ENCODE peak calls at places on chromosomes 12 and 14, in six cellular contexts. Y is body of pancreas, U is HFF-Myc, A is tibial artery, L is neural progenitor cell, Z is A549. M is an unnamed sample.

GRCh38 chr12:68240975-68241374 is 12.4 kb downstream of the IL22 start:
- DNase-seq in Y (peak; percentile 7), U (no peak), A (no peak), L (no peak), Z (no peak), M (peak; percentile 77)

GRCh38 chr12:13744566-13744965 is 236.8 kb downstream of the GRIN2B start:
- DNase-seq in Y (no peak), U (no peak), A (no peak), L (peak; percentile 87), Z (no peak), M (no peak)

GRCh38 chr14:74085047-74085637 is 386 bp downstream of the LIN52 start:
- DNase-seq in Y (no peak), U (no peak), A (no peak), L (peak; percentile 73), Z (peak; percentile 9), M (peak; percentile 37)

GRCh38 chr12:62625238-62625637 is 158.6 kb downstream of the MON2 start:
- DNase-seq in Y (peak; percentile 22), U (no peak), A (no peak), L (no peak), Z (no peak), M (peak; percentile 81)

GRCh38 chr14:98059106-98059505 is 1212.9 kb downstream of the BCL11B start:
- DNase-seq in Y (no peak), U (no peak), A (no peak), L (no peak), Z (no peak), M (no peak)

GRCh38 chr12:70628701-70629480 is 8.3 kb downstream of the PTPRB start:
- DNase-seq in Y (no peak), U (no peak), A (no peak), L (no peak), Z (no peak), M (no peak)

GRCh38 chr12:124768462-124769165 is 95.0 kb downstream of the SCARB1 start:
- DNase-seq in Y (no peak), U (no peak), A (no peak), L (no peak), Z (peak; percentile 44), M (no peak)

GRCh38 chr12:64058541-64059321 is 163.4 kb downstream of the KICS2 start:
- DNase-seq in Y (no peak), U (no peak), A (no peak), L (no peak), Z (no peak), M (no peak)

GRCh38 chr12:121576851-121577391 is 3.9 kb downstream of the KDM2B start:
- DNase-seq in Y (no peak), U (peak; percentile 69), A (no peak), L (peak; percentile 95), Z (peak; percentile 73), M (peak; percentile 88)

GRCh38 chr14:100200311-100200710 is 38.6 kb upstream of the YY1 start:
- DNase-seq in Y (no peak), U (no peak), A (no peak), L (no peak), Z (no peak), M (no peak)

GRCh38 chr14:101783260-101784016 is 21.9 kb downstream of the PPP2R5C start:
- DNase-seq in Y (no peak), U (no peak), A (no peak), L (no peak), Z (no peak), M (no peak)

GRCh38 chr14:31441273-31442110 is 15.8 kb downstream of the DTD2 start:
- DNase-seq in Y (no peak), U (peak; percentile 27), A (no peak), L (no peak), Z (peak; percentile 88), M (peak; percentile 88)

GRCh38 chr12:66190519-66191406 is 1.7 kb downstream of the IRAK3 start:
- DNase-seq in Y (no peak), U (peak; percentile 31), A (no peak), L (no peak), Z (no peak), M (peak; percentile 14)

GRCh38 chr14:33686218-33686617 is 264.7 kb downstream of the EGLN3 start:
- DNase-seq in Y (no peak), U (peak; percentile 81), A (no peak), L (no peak), Z (no peak), M (peak; percentile 73)

GRCh38 chr12:34402228-34402898 is 380.1 kb downstream of the ALG10 start:
- DNase-seq in Y (peak; percentile 0), U (no peak), A (peak; percentile 59), L (no peak), Z (no peak), M (no peak)

GRCh38 chr14:101412741-101413140 is 148.6 kb upstream of the DIO3 start:
- DNase-seq in Y (no peak), U (no peak), A (no peak), L (no peak), Z (peak; percentile 46), M (no peak)

GRCh38 chr14:68306934-68307758 is 485.7 kb downstream of the ZFP36L1 start:
- DNase-seq in Y (peak; percentile 79), U (no peak), A (no peak), L (no peak), Z (no peak), M (no peak)

GRCh38 chr14:104879201-104879982 is 14.3 kb downstream of the CEP170B start:
- DNase-seq in Y (no peak), U (no peak), A (no peak), L (no peak), Z (no peak), M (no peak)

GRCh38 chr14:100538566-100539318 is 48.5 kb downstream of the BEGAIN start:
- DNase-seq in Y (no peak), U (no peak), A (peak; percentile 61), L (no peak), Z (no peak), M (no peak)

GRCh38 chr12:96063046-96063445 is 27.7 kb upstream of the LTA4H start:
- DNase-seq in Y (no peak), U (no peak), A (no peak), L (no peak), Z (peak; percentile 44), M (peak; percentile 43)

GRCh38 chr12:57270966-57271470 is 20.0 kb upstream of the STAC3 start:
- DNase-seq in Y (no peak), U (no peak), A (no peak), L (no peak), Z (peak; percentile 29), M (no peak)

GRCh38 chr14:95508377-95508776 is 8.1 kb downstream of the SYNE3 start:
- DNase-seq in Y (no peak), U (no peak), A (no peak), L (no peak), Z (no peak), M (no peak)

GRCh38 chr14:62018606-62019005 is 256.4 kb downstream of the SNAPC1 start:
- DNase-seq in Y (no peak), U (no peak), A (no peak), L (no peak), Z (no peak), M (no peak)

GRCh38 chr12:109698820-109699219 is 14.8 kb upstream of the FAM222A start:
- DNase-seq in Y (no peak), U (no peak), A (no peak), L (no peak), Z (no peak), M (no peak)

GRCh38 chr12:99454539-99455172 is 192.9 kb upstream of the GARIN6 start:
- DNase-seq in Y (no peak), U (no peak), A (no peak), L (no peak), Z (peak; percentile 6), M (no peak)

GRCh38 chr12:99455350-99456037 is 192.1 kb upstream of the GARIN6 start:
- DNase-seq in Y (no peak), U (peak; percentile 9), A (no peak), L (no peak), Z (peak; percentile 80), M (peak; percentile 38)

GRCh38 chr12:99450231-99450630 is 197.3 kb upstream of the GARIN6 start:
- DNase-seq in Y (no peak), U (no peak), A (no peak), L (no peak), Z (no peak), M (no peak)

DNA sequence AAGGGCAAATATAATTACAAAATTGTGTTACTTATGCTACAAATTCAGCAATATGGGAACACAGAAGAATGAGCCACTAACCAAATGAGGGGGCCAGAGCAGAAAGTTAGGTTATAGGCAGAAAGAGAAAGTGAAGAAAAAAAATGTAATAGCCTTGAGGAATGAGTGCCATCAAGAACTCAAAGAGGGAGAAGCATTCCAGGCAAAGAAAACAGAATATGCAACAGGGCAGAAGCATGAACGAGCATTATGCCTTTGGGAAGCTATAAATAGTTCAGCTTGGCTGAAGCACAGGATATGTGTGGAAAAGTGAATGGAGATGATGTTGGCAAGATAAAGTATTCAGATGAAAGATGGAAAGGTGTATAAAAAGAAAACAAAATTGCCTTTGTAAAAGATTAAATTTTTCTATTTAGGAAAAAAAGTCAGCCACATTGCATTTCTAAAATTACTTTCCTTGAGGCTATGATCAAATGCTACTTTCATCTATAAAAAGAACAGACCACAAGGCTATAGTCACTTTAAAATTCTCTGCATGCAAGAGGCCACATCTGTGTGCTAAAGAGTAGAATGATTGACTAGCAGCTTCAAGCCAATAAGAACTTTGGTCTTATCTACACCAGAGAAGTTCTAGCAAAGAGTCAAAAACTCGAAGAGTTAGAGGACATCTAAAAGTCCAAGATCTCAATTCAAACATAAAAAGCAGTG is 193.6 kb upstream of the GARIN6 start:
- DNase-seq in Y (no peak), U (no peak), A (no peak), L (no peak), Z (no peak), M (no peak)
- H3K4me3 ChIP-seq in Y (no peak overlapping the region), U (no peak overlapping the region), A (peak overlapping the region; percentile 3), L (no peak overlapping the region), Z (no peak overlapping the region), M (no peak overlapping the region)

DNA sequence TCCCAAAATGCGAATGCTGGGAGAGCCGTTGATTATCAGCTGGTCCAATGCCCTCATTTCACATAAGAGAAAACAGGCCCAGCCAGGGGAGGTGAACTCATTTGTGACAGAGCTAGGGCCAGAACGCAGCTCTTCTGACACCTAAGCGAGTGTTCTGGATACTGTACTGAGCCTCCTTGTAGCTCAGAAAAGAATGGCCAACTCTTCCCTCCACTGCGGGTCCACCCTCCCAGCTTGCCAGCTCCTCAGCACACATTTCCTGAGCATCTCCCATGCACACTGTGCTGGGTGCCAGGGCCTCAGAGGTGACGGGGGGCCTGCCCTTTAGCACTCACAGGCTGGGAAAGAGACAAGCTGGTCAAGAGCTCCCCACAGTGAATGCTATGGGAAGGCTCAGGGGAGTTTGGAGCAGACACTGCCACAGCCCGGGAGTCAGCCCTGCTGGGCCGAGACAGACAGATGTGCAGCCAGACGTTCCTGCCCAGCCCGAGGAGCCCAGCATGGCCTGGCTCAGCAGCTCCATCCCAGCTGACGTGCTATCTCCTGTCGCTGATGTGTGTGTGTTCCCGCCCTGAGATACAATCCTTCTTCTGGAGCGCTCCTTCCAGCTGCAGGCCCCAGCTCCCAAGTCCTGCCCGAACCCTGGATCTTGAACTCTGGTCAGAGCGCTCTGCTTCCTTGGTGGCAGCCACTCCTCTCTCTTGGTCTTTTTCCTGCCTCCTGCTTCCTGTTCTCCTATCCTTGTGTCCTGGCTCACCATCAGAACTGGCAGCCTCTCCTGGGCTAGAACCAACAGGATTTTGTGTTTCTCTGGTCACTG is 3.6 kb downstream of the CMTM5 start:
- DNase-seq in Y (no peak), U (no peak), A (no peak), L (no peak), Z (no peak), M (no peak)
- TF ChIP-seq CTCF in Y (no peak), U (no peak), A (no peak), L (peak; percentile 2), Z (no peak), M (no peak)

GRCh38 chr14:65170318-65170717 is 68.0 kb upstream of the MAX start:
- DNase-seq in Y (no peak), U (no peak), A (no peak), L (no peak), Z (no peak), M (no peak)
- H3K4me3 ChIP-seq in Y (no peak overlapping the region), U (peak overlapping the region; percentile 23), A (no peak overlapping the region), L (no peak overlapping the region), Z (peak overlapping the region; percentile 42), M (peak overlapping the region; percentile 57)

GRCh38 chr12:105396983-105397382 is 66.5 kb downstream of the C12orf75 start:
- DNase-seq in Y (peak; percentile 41), U (no peak), A (no peak), L (no peak), Z (no peak), M (no peak)
- TF ChIP-seq CTCF in Y (no peak), U (no peak), A (no peak), L (no peak), Z (no peak), M (no peak)